ENCODE peak calls at places on chromosomes 16 and 17, in nine cellular contexts. T is CD8-positive, alpha-beta T cell; B is prostate gland; D is hepatocyte; J is A673; O is tibial artery; U is cardiac muscle cell; S is fibroblast of mammary gland; N is bronchial epithelial cell. M is an unnamed sample.

GRCh38 chr16:85400305-85401205 is 212.6 kb upstream of the GSE1 start:
- DNase-seq in D (no peak), O (peak), S (no peak), J (no peak), N (no peak), B (no peak), T (no peak), U (no peak), M (no peak)

GRCh38 chr17:48100591-48101011 is 677 bp downstream of the CBX1 start:
- DNase-seq in J (peak), B (peak), T (no peak), U (peak), O (peak), S (peak), N (peak), D (peak), M (peak)

GRCh38 chr16:13919330-13919682 is 648 bp upstream of the ERCC4 start:
- DNase-seq in B (peak), T (no peak), U (peak), J (peak), N (peak), D (peak), O (no peak), S (peak), M (no peak)

GRCh38 chr17:82104797-82105416 is 6.9 kb upstream of the FASN start:
- DNase-seq in S (no peak), N (no peak), U (no peak), O (no peak), T (no peak), D (no peak), B (no peak), J (no peak), M (no peak)

GRCh38 chr16:12901597-12902436 is at the start of gene SHISA9:
- DNase-seq in T (no peak), S (no peak), U (peak), J (no peak), B (no peak), N (no peak), O (no peak), D (peak), M (no peak)

GRCh38 chr17:42361781-42362186 is 26.5 kb downstream of the STAT3 start:
- DNase-seq in B (no peak), J (no peak), U (no peak), D (no peak), S (no peak), O (no peak), T (peak), N (no peak), M (no peak)

GRCh38 chr16:50068550-50068949 is 2.8 kb downstream of the HEATR3 start:
- DNase-seq in U (no peak), B (no peak), O (no peak), D (no peak), S (peak), T (no peak), J (no peak), N (no peak), M (no peak)

GRCh38 chr17:7858487-7858832 is 657 bp downstream of the CYB5D1 start:
- DNase-seq in J (peak), S (peak), B (no peak), O (peak), T (peak), D (peak), N (no peak), U (peak), M (no peak)

GRCh38 chr17:32783602-32784001 is 93.3 kb downstream of the MYO1D start:
- DNase-seq in T (no peak), U (peak), D (peak), B (peak), S (peak), N (peak), J (peak), O (no peak), M (no peak)

GRCh38 chr17:82751171-82751570 is 694 bp upstream of the TBCD start:
- DNase-seq in B (no peak), O (no peak), J (no peak), N (no peak), S (no peak), T (no peak), D (no peak), U (no peak), M (no peak)

GRCh38 chr17:17028059-17028877 is 14.0 kb upstream of the MPRIP start:
- DNase-seq in U (no peak), N (peak), T (no peak), S (peak), D (peak), O (no peak), J (no peak), B (peak), M (no peak)

GRCh38 chr17:59377410-59377809 is 46.0 kb downstream of the YPEL2 start:
- DNase-seq in U (no peak), D (no peak), T (no peak), S (peak), J (no peak), B (no peak), N (no peak), O (peak), M (no peak)

GRCh38 chr17:80045703-80046102 is 9.3 kb downstream of the CCDC40 start:
- DNase-seq in B (no peak), N (no peak), D (no peak), O (no peak), J (no peak), S (no peak), U (no peak), T (no peak), M (no peak)

GRCh38 chr17:58083491-58084316 is 485 bp downstream of the DYNLL2 start:
- DNase-seq in T (peak), U (peak), O (peak), D (peak), J (peak), N (peak), B (peak), S (peak), M (no peak)

GRCh38 chr16:50025544-50025931 is 513 bp downstream of the CNEP1R1 start:
- DNase-seq in N (peak), S (no peak), J (peak), B (no peak), U (peak), T (peak), D (peak), O (no peak), M (no peak)

GRCh38 chr16:4158143-4159093 is 42.2 kb upstream of the ADCY9 start:
- DNase-seq in U (no peak), T (no peak), O (no peak), S (no peak), B (no peak), D (no peak), J (no peak), N (no peak), M (no peak)

GRCh38 chr16:4159726-4160125 is 43.5 kb upstream of the ADCY9 start:
- DNase-seq in B (no peak), T (no peak), D (no peak), S (peak), N (no peak), O (no peak), U (no peak), J (no peak), M (no peak)

GRCh38 chr16:4157376-4157825 is 41.2 kb upstream of the ADCY9 start:
- DNase-seq in D (peak), O (no peak), U (no peak), T (no peak), B (no peak), S (no peak), N (no peak), J (no peak), M (no peak)

GRCh38 chr16:4160663-4161436 is 44.6 kb upstream of the ADCY9 start:
- DNase-seq in T (no peak), U (no peak), J (peak), S (peak), D (no peak), O (no peak), N (no peak), B (no peak), M (no peak)
- TF ChIP-seq CTCF in T (no peak), U (peak), J (peak), S (peak), D (no peak), O (no peak), N (no peak), B (no peak), M (no peak)

GRCh38 chr16:71440669-71441347 is 1.0 kb downstream of the TLE7 start:
- DNase-seq in B (no peak), T (no peak), D (no peak), O (no peak), J (no peak), U (peak), N (no peak), S (no peak), M (no peak)
- TF ChIP-seq CTCF in B (no peak), T (no peak), D (peak), O (no peak), J (no peak), U (peak), N (peak), S (no peak), M (no peak)

GRCh38 chr16:88349903-88350900 is 32.6 kb upstream of the ZNF469 start:
- DNase-seq in B (no peak), S (peak), N (no peak), T (no peak), D (no peak), O (no peak), J (no peak), U (no peak), M (no peak)

GRCh38 chr16:88347656-88348376 is 34.9 kb upstream of the ZNF469 start:
- DNase-seq in B (no peak), S (no peak), J (no peak), D (no peak), U (no peak), N (no peak), O (no peak), T (peak), M (no peak)

GRCh38 chr16:88349153-88349902 is 33.4 kb upstream of the ZNF469 start:
- DNase-seq in S (no peak), J (no peak), O (no peak), T (no peak), B (no peak), N (no peak), U (no peak), D (no peak), M (no peak)

GRCh38 chr16:88346680-88347505 is 35.9 kb upstream of the ZNF469 start:
- DNase-seq in D (no peak), T (no peak), N (no peak), B (no peak), J (no peak), S (no peak), U (no peak), O (no peak), M (no peak)

DNA sequence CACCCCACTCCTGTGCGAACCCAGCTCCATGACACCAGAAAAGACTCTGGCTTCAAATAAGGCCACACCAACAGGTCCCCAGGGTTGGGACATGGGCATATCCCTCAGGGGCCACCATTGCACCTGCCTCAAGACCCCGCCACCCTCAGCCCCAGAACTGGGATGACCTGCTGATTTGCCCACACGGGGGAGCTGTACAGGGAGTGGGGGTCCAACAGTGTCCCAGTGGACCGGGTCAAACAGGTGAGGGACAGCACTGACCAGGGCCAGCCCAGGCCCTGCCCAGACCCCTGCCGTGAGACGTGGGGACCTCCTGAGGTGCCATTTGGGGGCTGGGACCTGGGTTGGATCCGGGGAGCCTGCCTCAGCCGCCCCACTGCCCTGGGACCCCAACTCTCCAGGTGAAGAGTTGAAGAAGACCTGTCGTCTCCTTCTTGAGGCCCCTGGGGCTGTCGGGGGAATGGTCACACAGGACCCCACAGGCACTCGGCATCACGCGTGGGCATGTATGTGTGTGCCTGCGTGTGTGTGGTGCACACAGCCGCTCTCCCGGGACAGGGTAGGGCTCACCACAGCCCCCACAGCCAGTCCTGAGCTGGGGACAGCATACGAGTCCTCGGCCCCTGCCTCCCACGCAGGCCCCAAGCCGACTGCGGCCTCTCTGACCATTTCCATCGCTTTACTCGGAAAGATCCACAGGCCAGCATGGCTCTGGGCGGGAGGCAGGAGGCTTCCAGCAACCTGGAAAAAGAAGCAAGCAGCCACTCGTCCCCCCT is 34.2 kb upstream of the ZNF469 start:
- DNase-seq in U (no peak), O (no peak), N (no peak), S (no peak), T (no peak), D (no peak), B (no peak), J (no peak), M (no peak)
- TF ChIP-seq CTCF in U (no peak), O (no peak), N (no peak), S (no peak), T (no peak), D (no peak), B (no peak), J (no peak), M (no peak)

DNA sequence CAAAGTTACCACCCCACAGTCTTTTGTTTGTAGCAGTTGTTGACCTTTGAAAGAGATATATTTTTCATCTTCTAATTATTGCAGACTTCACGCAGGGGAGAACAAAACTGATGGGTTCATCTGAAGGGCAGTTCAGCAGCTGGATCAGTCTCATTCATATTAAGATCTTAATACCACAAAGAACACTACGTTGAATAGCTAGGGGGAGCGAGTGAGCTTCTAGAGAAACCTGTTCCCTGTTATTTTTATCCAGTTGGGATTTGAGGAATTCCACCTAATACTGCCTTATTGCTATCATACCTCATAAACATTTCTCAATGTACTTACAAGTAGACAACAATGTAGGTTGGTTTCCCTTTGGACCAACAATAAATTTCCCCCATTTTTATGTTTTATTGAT is 306.1 kb upstream of the KIF2B start:
- DNase-seq in B (no peak), T (no peak), N (peak), D (peak), O (no peak), S (peak), J (peak), U (peak), M (no peak)
- TF ChIP-seq CTCF in B (no peak), T (no peak), N (peak), D (peak), O (no peak), S (no peak), J (peak), U (peak), M (no peak)

DNA sequence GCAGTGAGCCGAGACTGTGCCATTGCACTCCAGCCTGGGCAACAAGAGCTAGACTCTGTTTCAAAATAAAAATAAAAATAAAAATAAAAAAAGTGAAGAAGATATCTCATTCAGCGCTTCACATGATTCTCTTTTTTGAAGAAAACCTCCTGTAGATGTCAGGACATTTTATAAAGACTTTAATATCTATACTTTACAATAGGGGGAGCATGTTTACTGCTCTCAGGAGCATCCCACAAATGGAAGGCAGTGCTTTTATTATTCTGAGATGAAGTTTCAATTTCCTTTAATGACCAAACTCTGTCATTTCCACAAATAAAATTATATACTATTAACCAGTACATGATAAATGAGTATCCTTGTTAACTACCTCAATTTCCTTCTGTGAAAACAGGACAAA is 118.7 kb upstream of the MYOCD start:
- DNase-seq in O (no peak), N (no peak), J (no peak), U (no peak), D (no peak), T (no peak), B (no peak), S (no peak), M (no peak)
- TF ChIP-seq CTCF in O (no peak), N (no peak), J (no peak), U (no peak), D (no peak), T (no peak), B (no peak), S (no peak), M (no peak)

DNA sequence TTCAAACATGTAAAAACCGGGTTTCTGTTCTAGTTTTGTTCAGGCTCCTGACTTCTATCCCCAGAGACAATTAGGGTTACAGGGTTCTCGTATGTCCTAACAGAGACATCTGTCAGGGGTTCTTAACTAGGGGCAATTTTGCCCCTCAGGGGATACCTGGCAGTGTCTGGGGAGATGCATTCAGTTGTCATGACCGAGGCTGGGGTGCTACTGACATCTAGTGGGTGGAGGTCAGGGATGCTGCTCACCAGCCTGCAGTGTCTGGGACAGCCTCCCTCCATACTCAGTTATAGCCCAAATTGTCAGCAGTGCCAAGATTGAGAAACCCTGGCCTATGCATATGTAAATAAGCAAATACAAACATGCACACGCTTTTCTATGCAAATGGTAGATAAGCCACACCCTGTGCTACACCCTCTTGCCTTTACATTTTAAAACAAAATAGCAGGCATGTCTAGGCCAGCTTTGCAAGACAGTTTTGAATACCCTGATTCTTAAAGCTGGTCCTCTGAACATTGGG is 37.4 kb downstream of the CLEC16A start:
- DNase-seq in S (no peak), U (no peak), T (peak), B (no peak), O (no peak), D (no peak), N (peak), J (peak), M (no peak)
- TF ChIP-seq CTCF in S (peak), U (peak), T (no peak), B (no peak), O (no peak), D (peak), N (peak), J (peak), M (no peak)

GRCh38 chr16:70018254-70018653 is 67.1 kb downstream of the CLEC18A start:
- DNase-seq in U (peak), B (peak), J (peak), T (peak), D (peak), O (no peak), N (peak), S (peak), M (no peak)
- TF ChIP-seq CTCF in U (no peak), B (no peak), J (peak), T (peak), D (peak), O (peak), N (peak), S (peak), M (no peak)

GRCh38 chr17:64732336-64733006 is 70.4 kb upstream of the SMURF2 start:
- DNase-seq in D (no peak), B (no peak), N (no peak), T (no peak), S (peak), O (no peak), U (no peak), J (no peak), M (no peak)
- TF ChIP-seq CTCF in D (no peak), B (no peak), N (no peak), T (no peak), S (no peak), O (no peak), U (no peak), J (no peak), M (no peak)

DNA sequence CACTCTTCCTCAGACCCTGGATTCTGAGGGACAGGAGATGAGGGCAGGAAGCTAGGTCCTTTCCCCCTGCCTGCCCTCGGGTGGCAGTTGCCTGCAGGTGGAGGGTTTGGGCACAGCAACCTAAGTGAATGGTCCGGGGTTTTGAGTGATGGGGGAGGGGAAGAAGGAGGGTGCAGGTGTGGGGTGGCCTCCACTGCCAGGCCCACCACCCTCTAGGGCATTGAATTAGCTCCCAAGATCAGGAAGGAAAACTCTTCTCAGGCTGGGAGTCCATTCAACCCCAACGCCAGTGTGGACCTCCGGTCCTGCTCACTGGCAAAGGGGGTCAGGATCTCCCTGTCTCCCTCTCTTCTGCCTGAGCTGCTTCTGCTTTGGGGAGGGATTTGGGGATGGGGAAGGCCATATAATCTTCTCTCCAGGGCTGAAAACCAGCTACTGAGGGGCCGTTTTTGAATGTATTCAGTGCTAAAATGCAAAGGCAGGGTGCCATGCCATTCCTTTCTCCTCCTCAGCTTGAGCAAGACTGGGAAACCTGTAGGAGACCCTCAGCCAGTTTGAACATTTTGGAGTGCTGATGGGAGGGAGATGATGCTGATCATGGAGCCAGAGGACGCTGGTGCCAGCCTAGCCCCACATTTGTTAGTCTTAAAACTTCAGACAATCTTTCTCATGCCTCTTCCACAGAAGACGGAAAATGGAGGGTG is 18.8 kb downstream of the GRB7 start:
- DNase-seq in T (no peak), U (no peak), D (no peak), O (peak), S (no peak), J (no peak), N (no peak), B (no peak), M (no peak)
- TF ChIP-seq CTCF in T (no peak), U (no peak), D (no peak), O (no peak), S (no peak), J (no peak), N (no peak), B (no peak), M (no peak)

GRCh38 chr16:55571191-55571897 is 4.9 kb downstream of the CAPNS2 start:
- DNase-seq in S (no peak), B (no peak), D (no peak), T (no peak), U (no peak), O (no peak), J (no peak), N (peak), M (no peak)

GRCh38 chr16:55570159-55570558 is 3.7 kb downstream of the CAPNS2 start:
- DNase-seq in B (no peak), U (no peak), N (no peak), T (no peak), J (no peak), D (no peak), O (no peak), S (no peak), M (no peak)

GRCh38 chr16:55575621-55576020 is 9.1 kb downstream of the CAPNS2 start:
- DNase-seq in J (no peak), T (no peak), N (no peak), B (no peak), D (no peak), U (no peak), O (no peak), S (no peak), M (no peak)

GRCh38 chr16:55569025-55569424 is 2.5 kb downstream of the CAPNS2 start:
- DNase-seq in O (no peak), D (no peak), U (no peak), B (no peak), S (peak), N (peak), J (no peak), T (no peak), M (no peak)

DNA sequence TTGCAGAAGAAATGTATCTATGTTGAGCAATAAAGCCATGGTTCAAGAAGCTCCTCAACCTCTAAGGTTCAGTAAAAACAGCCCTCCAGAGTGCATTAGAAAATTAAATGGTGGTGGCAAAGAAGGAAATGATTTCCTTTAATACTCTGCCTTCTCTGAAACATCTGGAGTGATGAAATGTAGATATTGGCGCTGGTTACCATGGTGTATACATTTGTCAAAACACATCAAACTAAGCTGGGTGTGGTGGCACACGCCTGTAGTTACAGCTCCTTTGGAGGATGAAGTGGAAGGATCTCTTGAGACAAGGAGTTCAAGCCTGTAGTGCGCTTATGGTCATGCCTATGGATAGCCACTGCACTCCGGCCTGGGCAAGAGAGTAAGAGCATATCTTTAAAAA is 6.0 kb downstream of the CAPNS2 start:
- DNase-seq in B (no peak), N (peak), J (no peak), S (peak), T (no peak), U (no peak), O (no peak), D (no peak), M (no peak)
- TF ChIP-seq CTCF in B (no peak), N (no peak), J (no peak), S (no peak), T (no peak), U (no peak), O (no peak), D (no peak), M (no peak)